ENCODE peak calls at places on chromosome 3, in nine cellular contexts. A, K, G, Q, M, N, S, C and Z are unnamed samples.

GRCh38 chr3:83567935-83568334 is 1390.9 kb upstream of the CADM2 start:
- DNase-seq in A (no peak), K (no peak), G (no peak), Q (no peak), M (no peak), N (no peak), S (no peak), C (no peak), Z (no peak)

GRCh38 chr3:39260318-39260717 is 19.5 kb downstream of the CX3CR1 start:
- DNase-seq in A (no peak), K (no peak), G (no peak), Q (no peak), M (no peak), N (no peak), S (no peak), C (no peak), Z (no peak)

GRCh38 chr3:68007621-68008226 is 353.3 kb upstream of the SUCLG2 start:
- DNase-seq in A (no peak), K (no peak), G (no peak), Q (no peak), M (no peak), N (no peak), S (no peak), C (no peak), Z (no peak)

GRCh38 chr3:171747223-171747920 is 62.9 kb downstream of the PLD1 start:
- DNase-seq in A (no peak), K (peak), G (peak), Q (no peak), M (no peak), N (no peak), S (no peak), C (no peak), Z (peak)

GRCh38 chr3:184696643-184697042 is 15.2 kb downstream of the MAGEF1 start:
- DNase-seq in A (no peak), K (peak), G (peak), Q (no peak), M (no peak), N (no peak), S (no peak), C (peak), Z (no peak)

GRCh38 chr3:132783152-132783551 is 60.9 kb upstream of the NPHP3 start:
- DNase-seq in A (no peak), K (peak), G (peak), Q (no peak), M (no peak), N (no peak), S (no peak), C (no peak), Z (no peak)

GRCh38 chr3:21185816-21186314 is 565.1 kb downstream of the ZNF385D start:
- DNase-seq in A (no peak), K (no peak), G (no peak), Q (no peak), M (no peak), N (no peak), S (no peak), C (no peak), Z (no peak)

GRCh38 chr3:14001136-14001535 is 121.3 kb upstream of the WNT7A start:
- DNase-seq in A (no peak), K (peak), G (no peak), Q (peak), M (no peak), N (no peak), S (no peak), C (no peak), Z (no peak)

GRCh38 chr3:170622369-170623159 is 36.7 kb upstream of the SLC7A14 start:
- DNase-seq in A (no peak), K (peak), G (peak), Q (peak), M (no peak), N (no peak), S (peak), C (peak), Z (peak)

GRCh38 chr3:153162513-153163348 is 705 bp downstream of the RAP2B start:
- DNase-seq in A (peak), K (peak), G (peak), Q (no peak), M (peak), N (peak), S (peak), C (peak), Z (peak)

GRCh38 chr3:53493997-53494791 is at the start of gene CACNA1D:
- DNase-seq in A (peak), K (no peak), G (peak), Q (no peak), M (no peak), N (peak), S (no peak), C (no peak), Z (no peak)

GRCh38 chr3:71389911-71390573 is 193.5 kb downstream of the FOXP1 start:
- DNase-seq in A (peak), K (peak), G (peak), Q (no peak), M (no peak), N (peak), S (peak), C (peak), Z (peak)

GRCh38 chr3:10173095-10173925 is 8.6 kb downstream of the IRAK2 start:
- DNase-seq in A (no peak), K (no peak), G (no peak), Q (no peak), M (no peak), N (no peak), S (no peak), C (no peak), Z (peak)

GRCh38 chr3:179227349-179227748 is 23.6 kb downstream of the KCNMB3 start:
- DNase-seq in A (no peak), K (no peak), G (no peak), Q (no peak), M (no peak), N (no peak), S (no peak), C (no peak), Z (peak)

GRCh38 chr3:149417727-149418126 is 40.3 kb upstream of the TM4SF1 start:
- DNase-seq in A (no peak), K (no peak), G (no peak), Q (no peak), M (no peak), N (no peak), S (no peak), C (no peak), Z (no peak)

GRCh38 chr3:145183261-145183660 is 977.7 kb downstream of the PLOD2 start:
- DNase-seq in A (no peak), K (peak), G (peak), Q (no peak), M (no peak), N (no peak), S (no peak), C (peak), Z (peak)

GRCh38 chr3:135263331-135263730 is 468.3 kb downstream of the EPHB1 start:
- DNase-seq in A (no peak), K (no peak), G (no peak), Q (no peak), M (no peak), N (no peak), S (no peak), C (no peak), Z (no peak)

GRCh38 chr3:140170612-140171011 is 235.6 kb downstream of the CLSTN2 start:
- DNase-seq in A (no peak), K (no peak), G (no peak), Q (no peak), M (no peak), N (no peak), S (no peak), C (no peak), Z (no peak)

GRCh38 chr3:104245241-104245640 is 1121.5 kb upstream of the ALCAM start:
- DNase-seq in A (no peak), K (no peak), G (no peak), Q (no peak), M (no peak), N (no peak), S (no peak), C (no peak), Z (no peak)

GRCh38 chr3:127072971-127073851 is 90.3 kb downstream of the PLXNA1 start:
- DNase-seq in A (no peak), K (no peak), G (no peak), Q (no peak), M (peak), N (no peak), S (no peak), C (no peak), Z (no peak)

GRCh38 chr3:62604746-62605351 is 231.5 kb upstream of the FEZF2 start:
- DNase-seq in A (no peak), K (no peak), G (no peak), Q (no peak), M (no peak), N (no peak), S (no peak), C (peak), Z (no peak)

GRCh38 chr3:143234521-143234920 is 115.0 kb downstream of the CHST2 start:
- DNase-seq in A (no peak), K (peak), G (peak), Q (no peak), M (no peak), N (no peak), S (no peak), C (no peak), Z (peak)

GRCh38 chr3:143235614-143236204 is 116.1 kb downstream of the CHST2 start:
- DNase-seq in A (no peak), K (no peak), G (no peak), Q (no peak), M (no peak), N (no peak), S (no peak), C (no peak), Z (no peak)

GRCh38 chr3:143239026-143239425 is 119.5 kb downstream of the CHST2 start:
- DNase-seq in A (no peak), K (peak), G (peak), Q (no peak), M (no peak), N (no peak), S (no peak), C (no peak), Z (no peak)

GRCh38 chr3:143237036-143237688 is 117.6 kb downstream of the CHST2 start:
- DNase-seq in A (no peak), K (peak), G (no peak), Q (no peak), M (no peak), N (no peak), S (no peak), C (peak), Z (peak)

GRCh38 chr3:143236226-143236964 is 116.8 kb downstream of the CHST2 start:
- DNase-seq in A (no peak), K (no peak), G (no peak), Q (no peak), M (no peak), N (no peak), S (no peak), C (no peak), Z (no peak)
- H3K4me3 ChIP-seq in A (no peak), K (no peak), G (no peak), Q (no peak), M (no peak), N (no peak), S (no peak), C (no peak), Z (no peak)

GRCh38 chr3:143244516-143245063 is 125.0 kb downstream of the CHST2 start:
- DNase-seq in A (no peak), K (no peak), G (no peak), Q (no peak), M (no peak), N (no peak), S (no peak), C (no peak), Z (no peak)

GRCh38 chr3:143252931-143253330 is 133.4 kb downstream of the CHST2 start:
- DNase-seq in A (no peak), K (no peak), G (no peak), Q (no peak), M (no peak), N (no peak), S (no peak), C (no peak), Z (peak)

GRCh38 chr3:143247007-143247563 is 127.5 kb downstream of the CHST2 start:
- DNase-seq in A (no peak), K (no peak), G (no peak), Q (no peak), M (no peak), N (no peak), S (no peak), C (no peak), Z (no peak)

GRCh38 chr3:143245692-143246091 is 126.1 kb downstream of the CHST2 start:
- DNase-seq in A (no peak), K (no peak), G (no peak), Q (no peak), M (no peak), N (no peak), S (no peak), C (no peak), Z (no peak)

GRCh38 chr3:143249014-143249413 is 129.4 kb downstream of the CHST2 start:
- DNase-seq in A (no peak), K (no peak), G (no peak), Q (no peak), M (no peak), N (no peak), S (no peak), C (no peak), Z (no peak)
- TF ChIP-seq CTCF in A (no peak), K (no peak), G (no peak), Q (no peak), M (no peak), N (no peak), S (no peak), C (no peak), Z (no peak)

GRCh38 chr3:120416868-120417267 is 33.9 kb downstream of the FSTL1 start:
- DNase-seq in A (no peak), K (no peak), G (no peak), Q (no peak), M (no peak), N (no peak), S (no peak), C (no peak), Z (no peak)
- H3K4me3 ChIP-seq in A (peak), K (peak), G (no peak), Q (no peak), M (no peak), N (no peak), S (peak), C (no peak), Z (no peak)

GRCh38 chr3:8223766-8224165 is 277.9 kb upstream of the LMCD1 start:
- DNase-seq in A (peak), K (peak), G (peak), Q (no peak), M (no peak), N (no peak), S (no peak), C (peak), Z (peak)

DNA sequence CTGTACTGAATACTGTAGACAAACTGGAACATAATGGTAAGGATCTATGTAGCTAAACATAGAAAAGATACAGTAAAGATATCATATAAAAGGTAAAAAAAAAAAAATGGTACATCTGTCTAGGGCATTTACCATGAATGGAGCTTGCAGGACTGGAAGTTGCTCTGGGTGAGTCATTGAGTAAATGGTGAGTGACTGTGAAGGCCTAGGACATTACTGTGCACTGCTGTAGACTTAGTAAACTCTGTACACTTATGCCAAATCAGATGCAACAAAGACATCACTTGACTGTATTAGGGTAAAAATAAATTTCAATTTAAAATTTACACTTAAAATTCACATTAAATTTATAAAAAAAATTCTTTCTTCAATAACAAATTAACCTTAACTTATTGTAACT is 281.3 kb upstream of the LMCD1 start:
- DNase-seq in A (no peak), K (no peak), G (no peak), Q (no peak), M (no peak), N (no peak), S (no peak), C (peak), Z (peak)
- TF ChIP-seq CTCF in A (no peak), K (no peak), G (no peak), Q (no peak), M (no peak), N (no peak), S (no peak), C (no peak), Z (no peak)

DNA sequence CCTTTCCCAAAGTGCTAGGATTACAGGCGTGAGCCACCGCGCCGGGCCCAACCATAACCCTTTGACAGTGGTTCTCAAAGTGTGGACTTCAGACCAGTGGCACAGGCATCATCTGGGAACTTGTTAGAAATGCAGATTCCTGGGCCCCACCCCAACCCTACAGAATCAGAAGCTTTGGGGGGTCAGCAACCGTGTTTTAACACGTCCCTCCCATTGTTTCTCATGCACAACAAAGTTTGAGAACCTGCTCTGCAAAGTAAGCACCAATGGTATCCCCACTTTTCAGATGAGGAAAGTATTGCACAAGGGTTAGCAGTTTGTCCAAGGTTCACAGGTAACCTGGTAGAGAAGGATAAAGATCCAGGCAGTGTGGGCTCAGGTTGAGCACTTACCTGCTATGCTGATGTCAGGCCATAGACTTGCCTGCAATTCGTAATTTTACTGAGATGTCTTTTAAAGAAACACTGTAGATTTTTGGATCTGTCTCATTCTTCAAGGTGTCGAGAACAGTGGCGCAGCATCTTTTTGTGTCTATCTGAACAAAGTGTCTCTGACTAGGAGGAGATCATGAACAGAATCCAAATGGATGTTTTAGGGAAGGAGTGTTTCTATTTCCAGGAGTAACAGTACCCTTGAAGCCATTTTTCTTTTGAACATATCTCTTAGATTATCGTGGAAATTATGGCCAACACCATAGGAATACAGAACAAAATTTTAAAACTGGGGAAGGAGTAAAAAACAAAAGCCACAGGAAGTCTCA is 2.5 kb downstream of the GXYLT2 start:
- DNase-seq in A (no peak), K (peak), G (no peak), Q (no peak), M (no peak), N (no peak), S (no peak), C (no peak), Z (no peak)
- H3K4me3 ChIP-seq in A (no peak), K (peak), G (no peak), Q (peak), M (no peak), N (no peak), S (peak), C (no peak), Z (peak)